ENCODE peak calls at places on chromosomes 2 and 18, in ten cellular contexts. I is H54; E is SK-MEL-5; T is NCI-H187 treated with DMSO at 0.1 percent for 48 hours; Y is stimulated activated naive CD4-positive, alpha-beta T cell; G is brain microvascular endothelial cell; B is H4; O is stimulated activated CD8-positive, alpha-beta memory T cell treated with anti-CD3 and anti-CD28 coated beads, Interleukin-15, amount 100 ng/mL, for 24 hours; C is stimulated activated CD4-positive, alpha-beta T cell treated with anti-CD3 and anti-CD28 coated beads, Interleukin-12 subunit alpha, Interleukin-12 subunit beta, amount 100 ng/mL, for 4 hours; Q is AG20443. X is an unnamed sample.

GRCh38 chr18:13403786-13404549 is 185.4 kb downstream of the LDLRAD4 start:
- DNase-seq in I (no peak), E (no peak), T (no peak), Y (no peak), G (no peak), B (no peak), O (no peak), C (no peak), Q (no peak), X (no peak)

GRCh38 chr2:98868548-98869271 is 67.3 kb downstream of the CRACDL start:
- DNase-seq in I (no peak), E (no peak), T (no peak), Y (no peak), G (no peak), B (no peak), O (no peak), C (no peak), Q (no peak), X (no peak)

GRCh38 chr2:207136872-207137271 is 28.9 kb downstream of the KLF7 start:
- DNase-seq in I (no peak), E (no peak), T (no peak), Y (no peak), G (no peak), B (no peak), O (no peak), C (no peak), Q (no peak), X (no peak)

GRCh38 chr2:60347781-60348180 is 205.7 kb downstream of the BCL11A start:
- DNase-seq in I (no peak), E (no peak), T (no peak), Y (no peak), G (no peak), B (no peak), O (no peak), C (no peak), Q (no peak), X (no peak)

GRCh38 chr18:59715966-59716369 is 18.7 kb upstream of the CCBE1 start:
- DNase-seq in I (peak), E (no peak), T (no peak), Y (no peak), G (peak), B (peak), O (no peak), C (no peak), Q (peak), X (no peak)

GRCh38 chr2:205947621-205948495 is 138.1 kb downstream of the INO80D start:
- DNase-seq in I (peak), E (peak), T (no peak), Y (peak), G (peak), B (peak), O (peak), C (peak), Q (peak), X (peak)

GRCh38 chr2:233705911-233706506 is 6.7 kb upstream of the UGT1A5 start:
- DNase-seq in I (no peak), E (no peak), T (no peak), Y (no peak), G (no peak), B (peak), O (no peak), C (no peak), Q (peak), X (no peak)

GRCh38 chr2:170345607-170346006 is 167.7 kb downstream of the MYO3B start:
- DNase-seq in I (no peak), E (no peak), T (no peak), Y (no peak), G (no peak), B (no peak), O (no peak), C (no peak), Q (no peak), X (no peak)

GRCh38 chr2:129881786-129882396 is 97.6 kb upstream of the RAB6C start:
- DNase-seq in I (no peak), E (no peak), T (no peak), Y (no peak), G (no peak), B (no peak), O (no peak), C (no peak), Q (no peak), X (no peak)

GRCh38 chr2:56522605-56523089 is 338.9 kb downstream of the CCDC85A start:
- DNase-seq in I (no peak), E (no peak), T (peak), Y (no peak), G (no peak), B (peak), O (no peak), C (no peak), Q (no peak), X (no peak)

GRCh38 chr2:171475979-171476378 is 42.0 kb downstream of the DCAF17 start:
- DNase-seq in I (no peak), E (no peak), T (no peak), Y (no peak), G (no peak), B (no peak), O (no peak), C (no peak), Q (no peak), X (no peak)

GRCh38 chr2:236581546-236581945 is 11.9 kb downstream of the ACKR3 start:
- DNase-seq in I (no peak), E (no peak), T (no peak), Y (no peak), G (no peak), B (no peak), O (no peak), C (no peak), Q (no peak), X (no peak)

GRCh38 chr2:240395448-240395847 is 40.0 kb upstream of the GPC1 start:
- DNase-seq in I (no peak), E (no peak), T (no peak), Y (no peak), G (no peak), B (no peak), O (no peak), C (no peak), Q (no peak), X (no peak)

GRCh38 chr2:212421571-212422334 is 116.8 kb downstream of the ERBB4 start:
- DNase-seq in I (no peak), E (no peak), T (no peak), Y (no peak), G (peak), B (no peak), O (no peak), C (no peak), Q (peak), X (no peak)

GRCh38 chr2:85734942-85735608 is 18.7 kb upstream of the ATOH8 start:
- DNase-seq in I (no peak), E (no peak), T (no peak), Y (no peak), G (peak), B (no peak), O (no peak), C (no peak), Q (peak), X (peak)

GRCh38 chr2:37060446-37060845 is 23.7 kb downstream of the HEATR5B start:
- DNase-seq in I (no peak), E (no peak), T (no peak), Y (no peak), G (no peak), B (no peak), O (no peak), C (no peak), Q (no peak), X (no peak)

GRCh38 chr2:167134381-167135072 is 246.2 kb downstream of the XIRP2 start:
- DNase-seq in I (peak), E (no peak), T (peak), Y (no peak), G (peak), B (peak), O (no peak), C (no peak), Q (peak), X (no peak)

GRCh38 chr2:105782646-105783045 is 37.9 kb downstream of the NCK2 start:
- DNase-seq in I (no peak), E (no peak), T (no peak), Y (no peak), G (no peak), B (no peak), O (no peak), C (no peak), Q (no peak), X (no peak)

GRCh38 chr2:96329416-96329815 is 4.3 kb downstream of the ITPRIPL1 start:
- DNase-seq in I (peak), E (peak), T (no peak), Y (no peak), G (no peak), B (peak), O (no peak), C (no peak), Q (no peak), X (no peak)

GRCh38 chr2:174330945-174331619 is 3.7 kb upstream of the SP9 start:
- DNase-seq in I (no peak), E (no peak), T (no peak), Y (no peak), G (no peak), B (no peak), O (no peak), C (no peak), Q (no peak), X (no peak)

GRCh38 chr2:139645617-139646016 is 865.4 kb upstream of the NXPH2 start:
- DNase-seq in I (no peak), E (no peak), T (no peak), Y (no peak), G (no peak), B (no peak), O (no peak), C (no peak), Q (no peak), X (no peak)

GRCh38 chr2:20584637-20585321 is 66.1 kb downstream of the HS1BP3 start:
- DNase-seq in I (peak), E (peak), T (no peak), Y (no peak), G (peak), B (peak), O (no peak), C (no peak), Q (peak), X (no peak)

GRCh38 chr18:39062426-39062825 is 1496.8 kb upstream of the CELF4 start:
- DNase-seq in I (no peak), E (no peak), T (no peak), Y (no peak), G (no peak), B (no peak), O (no peak), C (no peak), Q (no peak), X (no peak)

GRCh38 chr2:75224636-75225094 is 25.3 kb upstream of the TACR1 start:
- DNase-seq in I (no peak), E (no peak), T (no peak), Y (no peak), G (no peak), B (no peak), O (no peak), C (no peak), Q (no peak), X (peak)

X was measured in SK-N-DZ.